ENCODE peak calls at places on chromosomes 6 and 20, in eight cellular contexts. K is left cardiac atrium; H is dorsolateral prefrontal cortex; C is skeletal muscle cell; E is stimulated activated CD8-positive, alpha-beta memory T cell treated with anti-CD3 and anti-CD28 coated beads, Interleukin-2, amount 100 ng/mL, for 48 hours; R is osteocyte; A is PC-3; Y is left lung. I is an unnamed sample.

GRCh38 chr6:24935753-24936152 is at the start of gene RIPOR2:
- DNase-seq in R (no peak), C (no peak), K (peak), Y (peak), A (no peak), E (peak), H (no peak), I (no peak)

GRCh38 chr20:8095648-8096572 is 36.2 kb upstream of the PLCB1 start:
- DNase-seq in C (peak), A (peak), Y (no peak), K (no peak), H (no peak), R (no peak), E (no peak), I (no peak)

GRCh38 chr20:34311118-34312023 is 8.2 kb upstream of the AHCY start:
- DNase-seq in A (no peak), Y (no peak), K (no peak), C (no peak), E (no peak), R (no peak), H (no peak), I (no peak)

GRCh38 chr20:32433311-32434021 is 75.3 kb downstream of the ASXL1 start:
- DNase-seq in E (no peak), Y (no peak), A (no peak), H (no peak), K (peak), R (no peak), C (no peak), I (no peak)

GRCh38 chr6:108031968-108032367 is 42.6 kb downstream of the OSTM1 start:
- DNase-seq in C (no peak), A (no peak), H (no peak), Y (peak), R (no peak), E (no peak), K (peak), I (no peak)

GRCh38 chr20:44345147-44345546 is 8.3 kb downstream of the R3HDML start:
- DNase-seq in R (no peak), C (no peak), A (no peak), H (no peak), E (no peak), Y (peak), K (no peak), I (no peak)

GRCh38 chr20:44019638-44020335 is 105.1 kb downstream of the TOX2 start:
- DNase-seq in H (no peak), R (no peak), C (no peak), Y (no peak), A (peak), E (no peak), K (no peak), I (no peak)

GRCh38 chr6:20802596-20802995 is 268.3 kb downstream of the CDKAL1 start:
- DNase-seq in E (no peak), Y (no peak), C (no peak), A (no peak), K (no peak), R (no peak), H (no peak), I (no peak)

GRCh38 chr6:47512872-47513271 is 35.3 kb downstream of the CD2AP start:
- DNase-seq in A (no peak), C (no peak), R (no peak), E (no peak), Y (no peak), K (no peak), H (no peak), I (no peak)

GRCh38 chr20:21214431-21214830 is 88.5 kb downstream of the KIZ start:
- DNase-seq in E (no peak), C (no peak), H (no peak), A (peak), R (no peak), Y (no peak), K (no peak), I (no peak)

GRCh38 chr6:140909620-140910019 is 1223.1 kb upstream of the GJE1 start:
- DNase-seq in H (no peak), R (no peak), A (peak), E (no peak), Y (no peak), C (no peak), K (no peak), I (no peak)

GRCh38 chr6:127458190-127458589 is 999 bp downstream of the KIAA0408 start:
- DNase-seq in A (no peak), Y (no peak), R (no peak), H (no peak), C (no peak), E (no peak), K (no peak), I (no peak)

GRCh38 chr6:167210375-167211295 is 52.9 kb upstream of the GPR31 start:
- DNase-seq in Y (no peak), A (no peak), R (no peak), E (no peak), C (no peak), H (no peak), K (no peak), I (no peak)

GRCh38 chr6:147201885-147202515 is 2.2 kb upstream of the STXBP5 start:
- DNase-seq in A (no peak), R (no peak), E (no peak), K (no peak), Y (no peak), C (no peak), H (no peak), I (no peak)

GRCh38 chr6:112311950-112312547 is 35.1 kb upstream of the RFPL4B start:
- DNase-seq in C (no peak), A (peak), Y (no peak), R (no peak), E (no peak), H (no peak), K (no peak), I (no peak)

GRCh38 chr6:105560611-105561066 is 157.8 kb upstream of the PREP start:
- DNase-seq in C (peak), Y (no peak), A (peak), H (no peak), E (no peak), R (no peak), K (no peak), I (no peak)

GRCh38 chr6:156778615-156779205 is 1.5 kb downstream of the ARID1B start:
- DNase-seq in C (no peak), H (peak), Y (peak), R (no peak), K (peak), E (peak), A (peak), I (no peak)

GRCh38 chr20:29689411-29690225 is 1567.8 kb upstream of the DEFB115 start:
- DNase-seq in K (peak), R (no peak), E (no peak), H (peak), C (no peak), Y (peak), A (peak), I (no peak)

GRCh38 chr6:160010067-160010466 is 41.2 kb downstream of the IGF2R start:
- DNase-seq in E (no peak), A (no peak), C (peak), R (no peak), H (no peak), K (no peak), Y (no peak), I (peak)

GRCh38 chr20:63745424-63745805 is 5.8 kb downstream of the SLC2A4RG start:
- DNase-seq in E (no peak), R (no peak), C (no peak), H (no peak), A (no peak), Y (peak), K (no peak), I (no peak)

GRCh38 chr6:99151634-99152344 is 197.7 kb downstream of the FAXC start:
- DNase-seq in A (peak), H (no peak), Y (no peak), C (no peak), K (peak), R (no peak), E (peak), I (no peak)

GRCh38 chr20:64140421-64140820 is 23.8 kb upstream of the MYT1 start:
- DNase-seq in C (no peak), K (no peak), Y (peak), R (no peak), H (no peak), A (no peak), E (no peak), I (no peak)

GRCh38 chr6:6003334-6004146 is 3.2 kb downstream of the NRN1 start:
- DNase-seq in E (no peak), R (no peak), Y (peak), H (peak), A (no peak), K (peak), C (no peak), I (no peak)

GRCh38 chr6:152635949-152636674 is 1.1 kb downstream of the SYNE1 start:
- DNase-seq in Y (peak), K (peak), C (no peak), A (no peak), H (peak), R (no peak), E (no peak), I (no peak)

GRCh38 chr6:134534708-134535149 is 216.8 kb upstream of the SGK1 start:
- DNase-seq in H (no peak), C (no peak), Y (no peak), K (no peak), E (no peak), A (peak), R (no peak), I (no peak)

GRCh38 chr20:16752901-16753300 is 4.7 kb downstream of the OTOR start:
- DNase-seq in C (no peak), K (no peak), H (no peak), Y (no peak), R (no peak), E (no peak), A (no peak), I (no peak)

GRCh38 chr20:62938105-62938888 is at the start of gene GID8:
- DNase-seq in K (peak), H (no peak), C (no peak), R (no peak), A (peak), Y (peak), E (peak), I (no peak)

GRCh38 chr6:113558966-113559365 is 298.2 kb upstream of the MARCKS start:
- DNase-seq in R (no peak), Y (no peak), E (no peak), C (no peak), H (no peak), K (no peak), A (peak), I (no peak)

GRCh38 chr6:163170294-163170883 is 244.1 kb upstream of the QKI start:
- DNase-seq in K (no peak), E (no peak), C (no peak), R (peak), H (no peak), A (peak), Y (peak), I (no peak)

GRCh38 chr6:136932599-136932998 is 10.5 kb downstream of the SLC35D3 start:
- DNase-seq in C (no peak), K (no peak), A (no peak), E (no peak), Y (no peak), R (no peak), H (no peak), I (no peak)

GRCh38 chr6:52584203-52584602 is 7.3 kb upstream of the TRAM2 start:
- DNase-seq in R (no peak), C (no peak), K (no peak), A (no peak), H (no peak), E (no peak), Y (no peak), I (no peak)

GRCh38 chr6:41446132-41446531 is 100.0 kb upstream of the FOXP4 start:
- DNase-seq in C (no peak), E (no peak), R (no peak), K (no peak), H (no peak), Y (no peak), A (no peak), I (no peak)

GRCh38 chr6:19024737-19025136 is 637.6 kb downstream of the RNF144B start:
- DNase-seq in E (no peak), C (no peak), Y (no peak), K (no peak), H (no peak), A (peak), R (no peak), I (no peak)

GRCh38 chr6:88494401-88495140 is 328.4 kb upstream of the CNR1 start:
- DNase-seq in Y (no peak), C (no peak), R (no peak), A (no peak), K (no peak), H (no peak), E (no peak), I (no peak)

GRCh38 chr6:66735106-66735890 is 1028.3 kb upstream of the EYS start:
- DNase-seq in Y (no peak), C (peak), E (no peak), R (no peak), H (no peak), K (no peak), A (peak), I (no peak)

GRCh38 chr20:19603390-19603753 is 154.7 kb upstream of the RIN2 start:
- DNase-seq in H (no peak), K (no peak), Y (no peak), C (no peak), A (no peak), R (no peak), E (no peak), I (no peak)

GRCh38 chr6:82032444-82032843 is 215.1 kb downstream of the IBTK start:
- DNase-seq in A (no peak), C (no peak), Y (no peak), E (no peak), R (no peak), K (no peak), H (no peak), I (no peak)

GRCh38 chr6:170043881-170044790 is 246.7 kb downstream of the DLL1 start:
- DNase-seq in H (no peak), A (no peak), K (peak), Y (no peak), C (no peak), R (no peak), E (no peak), I (no peak)

GRCh38 chr6:126312013-126312665 is 27.8 kb upstream of the CENPW start:
- DNase-seq in E (no peak), C (no peak), R (no peak), H (no peak), K (no peak), Y (no peak), A (peak), I (no peak)